ENCODE peak calls at places on chromosome 6, in eight cellular contexts. U is spleen, C is tibial nerve, P is IMR-90, M is fibroblast of the aortic adventitia, S is AG10803, O is Caco-2, B is ovary. F is an unnamed sample.

GRCh38 chr6:4511626-4512010 is 264.6 kb upstream of the CDYL start:
- DNase-seq in U (no peak), C (no peak), P (no peak), M (no peak), S (no peak), O (no peak), B (no peak), F (peak; percentile 21)

GRCh38 chr6:80637312-80637711 is 530.8 kb downstream of the BCKDHB start:
- DNase-seq in U (no peak), C (no peak), P (peak; percentile 53), M (peak; percentile 7), S (peak; percentile 60), O (no peak), B (no peak), F (peak; percentile 56)

GRCh38 chr6:77458421-77458820 is 4.9 kb downstream of the HTR1B start:
- DNase-seq in U (no peak), C (no peak), P (no peak), M (no peak), S (no peak), O (no peak), B (no peak), F (no peak)

GRCh38 chr6:122956376-122956775 is 39.7 kb upstream of the CLVS2 start:
- DNase-seq in U (no peak), C (no peak), P (no peak), M (no peak), S (no peak), O (no peak), B (no peak), F (no peak)

GRCh38 chr6:165915022-165915770 is 252.2 kb upstream of the PDE10A start:
- DNase-seq in U (no peak), C (no peak), P (no peak), M (no peak), S (no peak), O (no peak), B (no peak), F (no peak)

GRCh38 chr6:11174245-11174616 is 58.2 kb downstream of the NEDD9 start:
- DNase-seq in U (no peak), C (no peak), P (no peak), M (no peak), S (no peak), O (no peak), B (no peak), F (no peak)

GRCh38 chr6:156028310-156029131 is 572.9 kb upstream of the NOX3 start:
- DNase-seq in U (no peak), C (no peak), P (no peak), M (no peak), S (peak; percentile 31), O (no peak), B (no peak), F (no peak)

GRCh38 chr6:157761331-157761921 is 61.6 kb upstream of the SNX9 start:
- DNase-seq in U (no peak), C (no peak), P (peak; percentile 76), M (no peak), S (peak; percentile 74), O (no peak), B (no peak), F (no peak)

GRCh38 chr6:128114164-128114563 is 213.3 kb upstream of the THEMIS start:
- DNase-seq in U (no peak), C (no peak), P (no peak), M (no peak), S (no peak), O (no peak), B (no peak), F (no peak)

GRCh38 chr6:130218136-130218535 is 4.6 kb downstream of the SAMD3 start:
- DNase-seq in U (no peak), C (no peak), P (no peak), M (no peak), S (no peak), O (no peak), B (no peak), F (no peak)

GRCh38 chr6:166572370-166573261 is 13.9 kb downstream of the RAMACL start:
- DNase-seq in U (no peak), C (no peak), P (peak; percentile 98), M (peak; percentile 47), S (peak; percentile 64), O (no peak), B (no peak), F (peak; percentile 82)

GRCh38 chr6:35298625-35299140 is 1.1 kb downstream of the DEF6 start:
- DNase-seq in U (no peak), C (no peak), P (no peak), M (no peak), S (no peak), O (no peak), B (no peak), F (no peak)
- H3K4me3 ChIP-seq in U (peak overlapping the region; percentile 81), C (no peak overlapping the region), P (no peak overlapping the region), M (no peak overlapping the region), S (no peak overlapping the region), O (no peak overlapping the region), B (no peak overlapping the region), F (no peak overlapping the region)

GRCh38 chr6:148272597-148272996 is 70.0 kb upstream of the SASH1 start:
- DNase-seq in U (no peak), C (no peak), P (no peak), M (peak; percentile 65), S (no peak), O (no peak), B (no peak), F (no peak)
- H3K4me3 ChIP-seq in U (no peak overlapping the region), C (no peak overlapping the region), P (no peak overlapping the region), M (peak overlapping the region; percentile 68), S (peak overlapping the region; percentile 71), O (no peak overlapping the region), B (no peak overlapping the region), F (peak overlapping the region; percentile 45)

DNA sequence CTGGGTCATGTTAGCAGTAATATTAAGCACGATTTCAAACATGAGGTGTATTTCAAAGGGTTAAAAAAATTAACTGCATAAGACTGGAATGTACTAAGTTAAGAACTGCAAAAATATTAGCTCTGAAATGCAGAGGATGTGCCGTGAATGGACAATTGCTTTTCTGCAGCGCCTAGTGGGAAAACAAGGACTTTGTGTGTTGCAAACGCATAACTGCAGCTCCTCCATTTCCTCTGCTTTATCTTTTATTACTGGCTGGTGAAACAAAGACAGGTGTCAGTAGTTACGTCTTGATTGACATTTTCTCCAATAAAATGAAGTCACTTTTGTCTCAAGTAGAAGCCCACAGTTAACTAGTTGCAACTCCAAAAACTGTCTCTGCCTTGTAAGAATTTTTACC is 1.7 kb downstream of the PDE7B start:
- DNase-seq in U (no peak), C (no peak), P (peak; percentile 41), M (peak; percentile 69), S (peak; percentile 28), O (no peak), B (no peak), F (no peak)
- H3K4me3 ChIP-seq in U (no peak overlapping the region), C (peak overlapping the region; percentile 18), P (peak overlapping the region; percentile 65), M (peak overlapping the region; percentile 61), S (peak overlapping the region; percentile 61), O (no peak overlapping the region), B (peak overlapping the region; percentile 16), F (peak overlapping the region; percentile 55)

DNA sequence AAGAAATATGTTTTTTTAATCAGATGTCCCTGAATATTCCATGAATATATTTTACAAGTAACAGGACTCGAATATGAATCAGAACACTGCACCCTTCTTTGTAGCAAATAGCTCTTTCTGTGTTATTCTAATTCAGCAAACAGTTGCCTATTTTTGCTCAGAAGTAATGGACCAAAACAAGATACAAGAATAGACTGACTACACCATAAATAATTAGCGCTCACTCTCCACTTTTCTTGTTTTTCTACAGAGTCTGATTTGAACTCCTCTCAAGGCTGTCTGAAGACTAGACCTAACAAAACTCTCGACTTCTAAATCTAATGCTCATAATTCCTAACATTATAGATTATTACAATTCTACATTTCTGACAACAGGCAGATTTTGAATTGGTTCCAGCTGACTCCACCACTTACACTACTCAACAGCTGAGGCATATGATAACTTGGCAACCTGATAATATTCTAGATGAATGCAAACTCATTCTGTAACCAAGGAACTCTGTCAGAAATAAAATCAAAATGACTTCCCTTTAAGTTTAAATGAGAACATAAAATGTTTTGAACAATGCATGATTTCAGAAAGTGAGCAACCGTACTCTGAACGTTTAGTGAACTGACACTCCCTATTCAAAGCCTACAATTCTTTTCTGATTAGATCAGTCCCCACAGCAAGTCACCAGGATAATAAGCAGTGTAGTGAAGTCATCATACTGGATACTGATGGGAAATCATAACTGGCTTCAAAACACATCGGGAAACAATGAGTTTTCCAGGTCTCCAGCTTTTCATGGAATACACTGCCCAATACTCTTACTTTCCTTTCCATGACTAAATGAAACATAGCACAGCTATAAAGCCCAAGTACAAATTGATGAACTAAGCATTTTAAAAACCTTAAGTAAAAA is 114.2 kb upstream of the BEND6 start:
- DNase-seq in U (no peak), C (no peak), P (peak; percentile 83), M (peak; percentile 73), S (peak; percentile 80), O (no peak), B (no peak), F (no peak)
- H3K4me3 ChIP-seq in U (no peak overlapping the region), C (peak overlapping the region; percentile 3), P (peak overlapping the region; percentile 26), M (peak overlapping the region; percentile 88), S (peak overlapping the region; percentile 83), O (no peak overlapping the region), B (no peak overlapping the region), F (peak overlapping the region; percentile 86)

GRCh38 chr6:92473056-92473455 is 946.3 kb downstream of the EPHA7 start:
- DNase-seq in U (no peak), C (no peak), P (no peak), M (no peak), S (no peak), O (no peak), B (no peak), F (no peak)

GRCh38 chr6:92469429-92469828 is 949.9 kb downstream of the EPHA7 start:
- DNase-seq in U (no peak), C (no peak), P (no peak), M (no peak), S (no peak), O (no peak), B (no peak), F (no peak)

DNA sequence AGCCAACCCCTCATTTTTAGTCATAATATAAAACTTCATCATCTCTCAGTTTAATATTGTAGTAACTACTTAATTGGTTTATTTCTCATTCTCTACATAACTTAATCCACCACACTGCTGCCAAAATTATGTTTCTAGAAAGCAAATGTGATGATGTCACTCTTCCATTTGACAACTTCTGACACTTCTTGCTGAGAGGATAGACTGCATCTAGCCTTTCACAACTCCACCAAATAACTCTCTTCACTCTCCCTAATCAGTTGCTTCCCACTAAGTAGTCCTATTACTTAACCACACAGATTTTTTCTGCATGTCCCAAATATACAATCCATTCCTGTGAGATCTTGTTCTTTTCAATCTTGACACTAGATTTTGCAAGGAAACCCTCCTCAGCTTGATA is 951.3 kb downstream of the EPHA7 start:
- DNase-seq in U (no peak), C (no peak), P (no peak), M (no peak), S (no peak), O (no peak), B (no peak), F (no peak)
- H3K4me3 ChIP-seq in U (no peak overlapping the region), C (no peak overlapping the region), P (no peak overlapping the region), M (no peak overlapping the region), S (no peak overlapping the region), O (no peak overlapping the region), B (no peak overlapping the region), F (no peak overlapping the region)

GRCh38 chr6:104240865-104241264 is 618.9 kb downstream of the HACE1 start:
- DNase-seq in U (no peak), C (no peak), P (no peak), M (no peak), S (no peak), O (peak; percentile 53), B (no peak), F (no peak)
- H3K4me3 ChIP-seq in U (no peak overlapping the region), C (no peak overlapping the region), P (no peak overlapping the region), M (no peak overlapping the region), S (no peak overlapping the region), O (no peak overlapping the region), B (no peak overlapping the region), F (no peak overlapping the region)

GRCh38 chr6:90382760-90383159 is 86.1 kb upstream of the BACH2 start:
- DNase-seq in U (no peak), C (no peak), P (no peak), M (no peak), S (no peak), O (no peak), B (no peak), F (no peak)
- H3K4me3 ChIP-seq in U (no peak overlapping the region), C (no peak overlapping the region), P (no peak overlapping the region), M (no peak overlapping the region), S (no peak overlapping the region), O (no peak overlapping the region), B (no peak overlapping the region), F (no peak overlapping the region)